ENCODE peak calls at places on chromosomes 6 and 20, in four cellular contexts. L is HepG2, U is A549, B is K562. J is an unnamed sample.

GRCh38 chr6:77034161-77034560 is 429.1 kb downstream of the HTR1B start:
- DNase-seq in B (no peak), L (no peak), U (no peak), J (peak)

GRCh38 chr20:64261138-64261537 is 5.6 kb downstream of the PCMTD2 start:
- DNase-seq in U (no peak), L (no peak), B (no peak), J (no peak)

GRCh38 chr6:107186047-107186446 is 70.7 kb upstream of the BEND3 start:
- DNase-seq in U (no peak), L (no peak), B (no peak), J (no peak)

GRCh38 chr6:129740013-129740412 is 30.0 kb upstream of the ARHGAP18 start:
- DNase-seq in U (no peak), B (no peak), L (no peak), J (no peak)

GRCh38 chr20:20010639-20011500 is 6.3 kb upstream of the NAA20 start:
- DNase-seq in U (peak), B (no peak), L (peak), J (no peak)

GRCh38 chr20:45964024-45964423 is 8.0 kb downstream of the ZNF335 start:
- DNase-seq in U (no peak), L (no peak), B (peak), J (no peak)

GRCh38 chr6:168641455-168641854 is 200.5 kb downstream of the SMOC2 start:
- DNase-seq in L (no peak), B (no peak), U (no peak), J (no peak)

GRCh38 chr6:3825851-3826581 is 23.2 kb upstream of the FAM50B start:
- DNase-seq in L (peak), U (peak), B (no peak), J (no peak)

GRCh38 chr6:56293756-56294155 is 46.4 kb upstream of the COL21A1 start:
- DNase-seq in L (no peak), B (no peak), U (no peak), J (no peak)

GRCh38 chr20:55977723-55978481 is 27.4 kb downstream of the CBLN4 start:
- DNase-seq in L (no peak), B (no peak), U (no peak), J (no peak)

GRCh38 chr6:81169166-81169565 is 583.3 kb downstream of the TENT5A start:
- DNase-seq in B (no peak), L (no peak), U (no peak), J (no peak)

GRCh38 chr6:70395301-70395672 is 18.0 kb upstream of the FAM135A start:
- DNase-seq in U (no peak), B (no peak), L (no peak), J (no peak)

GRCh38 chr20:48286571-48287551 is 501.6 kb upstream of the SULF2 start:
- DNase-seq in L (peak), U (no peak), B (no peak), J (no peak)

GRCh38 chr6:14001329-14002012 is 76.7 kb downstream of the RNF182 start:
- DNase-seq in B (no peak), L (peak), U (peak), J (no peak)

GRCh38 chr20:57265649-57266250 is 691 bp downstream of the BMP7 start:
- DNase-seq in B (no peak), L (no peak), U (peak), J (peak)

GRCh38 chr6:35495258-35496035 is 1.4 kb downstream of the TEAD3 start:
- DNase-seq in B (no peak), U (no peak), L (no peak), J (no peak)

GRCh38 chr6:8556370-8557018 is 121.1 kb upstream of the SLC35B3 start:
- DNase-seq in B (no peak), U (peak), L (peak), J (no peak)

GRCh38 chr6:9938801-9939200 is 476.1 kb downstream of the TFAP2A start:
- DNase-seq in B (no peak), L (no peak), U (no peak), J (no peak)

GRCh38 chr20:49559411-49560081 is 8.4 kb downstream of the PTGIS start:
- DNase-seq in U (no peak), B (no peak), L (no peak), J (no peak)

GRCh38 chr20:14189794-14190402 is 147.5 kb downstream of the FLRT3 start:
- DNase-seq in B (no peak), U (peak), L (peak), J (no peak)

GRCh38 chr6:112026933-112027332 is 27.0 kb upstream of the CCN6 start:
- DNase-seq in L (no peak), U (no peak), B (no peak), J (no peak)

GRCh38 chr6:145199961-145200360 is 535.4 kb downstream of the EPM2A start:
- DNase-seq in L (peak), B (no peak), U (peak), J (no peak)

GRCh38 chr6:31400467-31401289 is 2.7 kb upstream of the MICA start:
- DNase-seq in B (peak), U (peak), L (peak), J (peak)

GRCh38 chr6:31403283-31403989 is at the start of gene MICA:
- DNase-seq in L (peak), U (peak), B (peak), J (peak)

GRCh38 chr6:31399589-31400466 is 3.6 kb upstream of the MICA start:
- DNase-seq in U (peak), B (peak), L (peak), J (peak)

GRCh38 chr6:31402324-31403282 is 792 bp upstream of the MICA start:
- DNase-seq in U (no peak), B (no peak), L (no peak), J (no peak)

GRCh38 chr6:31401403-31401802 is 2.0 kb upstream of the MICA start:
- DNase-seq in L (peak), U (peak), B (no peak), J (no peak)
- TF ChIP-seq NR3C1 in L (no peak), U (no peak), B (no peak), J (no peak)

GRCh38 chr6:24646771-24647170 is 780 bp upstream of the KIAA0319 start:
- DNase-seq in B (no peak), U (peak), L (no peak), J (no peak)
- TF ChIP-seq HMGXB4 in B (no peak), U (no peak), L (no peak), J (no peak)

GRCh38 chr6:149160943-149161342 is 156.6 kb upstream of the TAB2 start:
- DNase-seq in B (no peak), U (no peak), L (peak), J (no peak)

GRCh38 chr6:149166324-149166723 is 151.2 kb upstream of the TAB2 start:
- DNase-seq in L (no peak), B (no peak), U (no peak), J (no peak)

GRCh38 chr6:149166747-149167146 is 150.8 kb upstream of the TAB2 start:
- DNase-seq in U (no peak), B (no peak), L (no peak), J (no peak)

GRCh38 chr6:149162924-149163323 is 154.6 kb upstream of the TAB2 start:
- DNase-seq in B (no peak), U (no peak), L (no peak), J (no peak)

GRCh38 chr6:149164199-149164745 is 153.2 kb upstream of the TAB2 start:
- DNase-seq in L (no peak), U (no peak), B (no peak), J (no peak)
- TF ChIP-seq NR3C1 in L (no peak), U (no peak), B (no peak), J (no peak)

GRCh38 chr6:154039231-154039842 is at the start of gene OPRM1:
- DNase-seq in L (no peak), U (peak), B (peak), J (peak)
- TF ChIP-seq HMGXB4 in L (no peak), U (no peak), B (no peak), J (peak)

GRCh38 chr20:10922521-10922920 is 248.7 kb upstream of the JAG1 start:
- DNase-seq in U (peak), B (no peak), L (no peak), J (no peak)

GRCh38 chr20:10927011-10927583 is 253.3 kb upstream of the JAG1 start:
- DNase-seq in B (no peak), U (no peak), L (no peak), J (no peak)

GRCh38 chr20:10925767-10926166 is 252.0 kb upstream of the JAG1 start:
- DNase-seq in L (no peak), B (no peak), U (no peak), J (no peak)

GRCh38 chr20:10922941-10923340 is 249.1 kb upstream of the JAG1 start:
- DNase-seq in L (no peak), B (no peak), U (peak), J (no peak)

DNA sequence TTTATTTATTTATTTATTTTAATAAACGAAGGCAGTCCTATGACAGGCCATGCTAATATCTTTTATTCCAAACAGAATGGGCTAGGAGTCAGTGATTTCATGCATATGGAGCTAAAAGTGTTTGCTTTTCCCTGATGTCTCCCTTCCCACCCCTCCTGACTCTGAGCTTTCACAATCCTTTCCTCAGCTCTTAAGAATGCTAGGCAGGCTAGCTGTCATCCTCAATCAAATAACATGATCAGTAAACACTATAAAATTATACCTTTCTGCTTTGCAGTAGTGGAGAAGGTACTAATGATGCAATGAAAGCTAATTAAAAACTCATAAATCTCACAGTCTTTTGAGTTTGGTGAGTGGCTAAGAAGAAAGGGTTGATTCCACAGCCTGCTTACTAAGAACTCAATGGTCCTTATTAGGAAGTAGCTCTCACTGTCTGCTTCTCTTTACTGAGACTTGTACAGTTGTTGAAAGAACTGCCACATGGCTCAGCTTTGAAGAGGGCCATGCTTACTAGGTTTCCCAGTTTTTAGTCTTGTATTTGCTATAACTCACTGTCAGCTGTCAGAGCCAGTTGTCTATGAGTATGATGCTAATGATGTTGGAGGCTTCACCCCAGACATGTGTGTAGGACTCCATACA is 250.9 kb upstream of the JAG1 start:
- DNase-seq in U (peak), L (no peak), B (no peak), J (no peak)
- TF ChIP-seq NR3C1 in U (no peak), L (no peak), B (no peak), J (no peak)

GRCh38 chr6:36765943-36766648 is 68.5 kb downstream of the RAB44 start:
- DNase-seq in L (peak), B (peak), U (peak), J (peak)

GRCh38 chr6:36766649-36766945 is 69.0 kb downstream of the RAB44 start:
- DNase-seq in L (no peak), B (no peak), U (no peak), J (no peak)

GRCh38 chr6:36769676-36770499 is 69.4 kb downstream of the CPNE5 start:
- DNase-seq in U (no peak), B (no peak), L (no peak), J (no peak)

GRCh38 chr6:36771145-36771544 is 68.1 kb downstream of the CPNE5 start:
- DNase-seq in L (no peak), B (no peak), U (no peak), J (no peak)

GRCh38 chr6:36769161-36769675 is 70.0 kb downstream of the CPNE5 start:
- DNase-seq in B (no peak), L (no peak), U (no peak), J (no peak)
- TF ChIP-seq HMGXB4 in B (no peak), L (no peak), U (no peak), J (no peak)

GRCh38 chr6:64505312-64505711 is 869.7 kb downstream of the PHF3 start:
- DNase-seq in L (peak), U (peak), B (peak), J (peak)
- TF ChIP-seq NR3C1 in L (no peak), U (no peak), B (no peak), J (no peak)

GRCh38 chr6:91094806-91095475 is 508.1 kb upstream of the MAP3K7 start:
- DNase-seq in B (no peak), U (no peak), L (no peak), J (no peak)
- TF ChIP-seq HMGXB4 in B (no peak), U (no peak), L (no peak), J (no peak)

GRCh38 chr20:17519606-17520285 is 11.4 kb downstream of the BFSP1 start:
- DNase-seq in U (no peak), L (no peak), B (no peak), J (no peak)
- TF ChIP-seq NR3C1 in U (no peak), L (no peak), B (no peak), J (no peak)

GRCh38 chr20:4866429-4866828 is 134.9 kb downstream of the SLC23A2 start:
- DNase-seq in L (no peak), U (no peak), B (no peak), J (no peak)
- TF ChIP-seq HMGXB4 in L (no peak), U (no peak), B (no peak), J (no peak)